ENCODE peak calls at places on chromosomes 16 and 17, in six cellular contexts. Y is T-helper 1 cell; A is T-helper 17 cell; Q is ACHN; R is cortex of kidney; E is CD8-positive, alpha-beta memory T cell. B is an unnamed sample.

GRCh38 chr16:85172465-85173071 is 60.3 kb upstream of the CIBAR2 start:
- DNase-seq in Y (no peak), A (no peak), Q (no peak), R (no peak), E (no peak), B (peak)

GRCh38 chr17:9986754-9987382 is 81.8 kb upstream of the RCVRN start:
- DNase-seq in Y (no peak), A (no peak), Q (no peak), R (no peak), E (no peak), B (no peak)

GRCh38 chr17:19728114-19728495 is 11.7 kb upstream of the SLC47A2 start:
- DNase-seq in Y (no peak), A (no peak), Q (peak), R (no peak), E (no peak), B (peak)

GRCh38 chr16:57627184-57627871 is 1.1 kb upstream of the ADGRG1 start:
- DNase-seq in Y (no peak), A (no peak), Q (peak), R (no peak), E (no peak), B (peak)

GRCh38 chr17:63932008-63932561 is at the start of gene CD79B:
- DNase-seq in Y (no peak), A (no peak), Q (no peak), R (no peak), E (peak), B (no peak)

GRCh38 chr17:81371910-81372760 is 23.1 kb upstream of the BAHCC1 start:
- DNase-seq in Y (no peak), A (no peak), Q (peak), R (no peak), E (no peak), B (no peak)

GRCh38 chr16:85611455-85612190 is 1.5 kb upstream of the GSE1 start:
- DNase-seq in Y (peak), A (no peak), Q (peak), R (no peak), E (peak), B (peak)

GRCh38 chr16:14042706-14043105 is 28.4 kb upstream of the MRTFB start:
- DNase-seq in Y (no peak), A (no peak), Q (no peak), R (no peak), E (no peak), B (no peak)

GRCh38 chr16:15830832-15831451 is 25.9 kb downstream of the MYH11 start:
- DNase-seq in Y (no peak), A (no peak), Q (no peak), R (no peak), E (no peak), B (no peak)

B was measured in renal cortical epithelial cell.